ENCODE peak calls at places on chromosomes 2 and 18, in nine cellular contexts. I is A549; B is GM12865; J is upper lobe of right lung; Q is lower leg skin; G is stomach; M is adrenal gland; R is CD8-positive, alpha-beta T cell; T is dorsolateral prefrontal cortex. D is an unnamed sample.

GRCh38 chr2:63438171-63438570 is 150.1 kb downstream of the WDPCP start:
- DNase-seq in J (no peak), T (no peak), R (no peak), Q (no peak), G (no peak), M (no peak), B (no peak), I (no peak), D (no peak)

GRCh38 chr2:83827618-83828017 is 631.5 kb downstream of the SUCLG1 start:
- DNase-seq in B (no peak), Q (no peak), G (no peak), R (no peak), I (no peak), T (no peak), J (no peak), M (no peak), D (no peak)

GRCh38 chr2:62931536-62931935 is 119.1 kb upstream of the OTX1 start:
- DNase-seq in B (no peak), J (no peak), T (no peak), Q (no peak), G (no peak), I (no peak), R (no peak), M (no peak), D (no peak)

GRCh38 chr18:56200381-56200831 is 438.0 kb downstream of the TXNL1 start:
- DNase-seq in I (no peak), Q (no peak), M (no peak), T (no peak), J (no peak), B (no peak), G (no peak), R (no peak), D (no peak)

GRCh38 chr18:26271917-26272549 is 45.8 kb downstream of the TAF4B start:
- DNase-seq in T (no peak), M (no peak), Q (no peak), G (no peak), J (no peak), B (no peak), R (no peak), I (no peak), D (no peak)

GRCh38 chr2:105732096-105732495 is 12.6 kb upstream of the NCK2 start:
- DNase-seq in Q (no peak), B (no peak), M (no peak), T (no peak), I (no peak), R (no peak), J (no peak), G (no peak), D (no peak)

GRCh38 chr2:69827796-69828540 is 1.5 kb upstream of the GMCL1 start:
- DNase-seq in T (no peak), B (no peak), J (no peak), R (no peak), G (no peak), I (no peak), Q (peak), M (no peak), D (no peak)

GRCh38 chr2:210899131-210899530 is 342.7 kb downstream of the CPS1 start:
- DNase-seq in R (no peak), B (no peak), T (no peak), G (no peak), I (no peak), J (no peak), M (no peak), Q (no peak), D (no peak)

GRCh38 chr2:85189606-85190270 is 56.5 kb downstream of the TCF7L1 start:
- DNase-seq in J (no peak), G (no peak), B (no peak), Q (no peak), M (no peak), I (no peak), T (peak), R (no peak), D (no peak)

GRCh38 chr2:28979041-28979440 is 2.1 kb upstream of the TOGARAM2 start:
- DNase-seq in Q (no peak), B (no peak), T (no peak), I (no peak), G (no peak), M (no peak), J (no peak), R (no peak), D (no peak)

GRCh38 chr18:8762968-8763367 is 57.6 kb downstream of the MTCL1 start:
- DNase-seq in T (no peak), B (no peak), G (no peak), J (no peak), I (no peak), M (no peak), R (no peak), Q (no peak), D (no peak)

GRCh38 chr2:54724560-54725342 is 1.3 kb downstream of the EML6 start:
- DNase-seq in Q (no peak), R (peak), I (peak), T (peak), M (peak), B (peak), G (peak), J (peak), D (peak)

GRCh38 chr2:119846021-119846420 is 86.3 kb downstream of the PTPN4 start:
- DNase-seq in T (no peak), I (no peak), G (no peak), J (no peak), M (no peak), Q (no peak), R (no peak), B (no peak), D (no peak)

GRCh38 chr2:7394195-7394594 is 477.0 kb downstream of the RNF144A start:
- DNase-seq in B (no peak), I (no peak), R (no peak), T (no peak), M (no peak), J (no peak), Q (no peak), G (no peak), D (no peak)

GRCh38 chr2:31271851-31272267 is 37.9 kb downstream of the EHD3 start:
- DNase-seq in R (no peak), G (no peak), T (no peak), B (no peak), I (no peak), M (no peak), Q (no peak), J (no peak), D (no peak)

GRCh38 chr18:31420032-31420431 is 27.5 kb upstream of the DSG3 start:
- DNase-seq in M (no peak), Q (no peak), J (no peak), R (no peak), I (no peak), T (no peak), B (no peak), G (no peak), D (no peak)

GRCh38 chr2:162221064-162221463 is 22.2 kb downstream of the FAP start:
- DNase-seq in G (peak), R (peak), M (peak), Q (peak), I (peak), B (peak), T (peak), J (peak), D (peak)

GRCh38 chr2:233449921-233450853 is 95.9 kb downstream of the DGKD start:
- DNase-seq in G (no peak), B (no peak), T (no peak), Q (no peak), M (no peak), R (no peak), I (no peak), J (peak), D (no peak)

GRCh38 chr18:22378672-22379282 is 38.9 kb downstream of the CTAGE1 start:
- DNase-seq in R (peak), B (peak), J (no peak), M (peak), T (no peak), G (peak), I (peak), Q (no peak), D (no peak)

DNA sequence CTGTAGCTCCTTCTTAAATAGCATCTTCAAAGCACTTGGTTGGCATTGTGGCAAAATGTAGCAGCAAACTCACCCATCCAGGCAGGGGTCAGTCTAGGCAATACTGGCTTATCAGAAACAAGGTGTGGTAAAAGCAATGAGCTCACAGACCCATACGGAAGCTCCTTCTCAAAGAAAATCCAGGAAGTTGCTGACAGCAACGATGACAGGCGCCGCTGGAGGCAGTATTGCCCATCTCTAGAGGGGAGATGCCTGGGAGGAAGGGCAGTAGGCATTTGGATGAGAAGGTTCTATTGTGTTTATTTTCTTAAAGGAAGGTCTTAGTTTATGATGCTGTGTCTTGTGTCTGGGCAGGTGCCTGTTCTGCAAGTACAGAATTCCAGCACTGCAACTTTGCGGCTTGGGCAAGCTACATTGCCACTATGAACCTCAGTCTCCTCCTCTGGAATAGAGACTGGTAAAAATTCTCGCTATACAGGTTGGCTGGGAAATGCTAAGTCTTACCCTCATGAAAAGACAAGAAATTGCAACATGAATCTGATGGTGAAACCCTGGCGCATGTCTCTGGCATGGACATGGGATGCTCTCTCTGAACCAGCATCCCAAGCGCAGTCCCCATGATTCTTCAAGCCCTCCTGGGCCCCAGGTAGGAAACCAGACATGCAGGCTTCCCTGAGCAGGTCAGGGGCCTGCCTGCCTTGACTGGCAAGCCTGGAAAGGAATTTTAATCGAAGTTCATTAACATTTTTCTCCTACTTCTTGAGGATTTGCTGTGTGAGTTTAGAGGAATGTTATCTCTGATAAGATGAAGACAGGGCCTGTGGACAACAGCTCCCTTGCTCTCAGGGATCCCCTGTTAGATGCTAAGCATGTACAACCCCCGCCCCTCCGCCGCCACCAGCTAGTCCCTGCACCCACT is 156.0 kb downstream of the TFCP2L1 start:
- DNase-seq in R (no peak), J (peak), B (peak), Q (no peak), T (no peak), I (peak), G (peak), M (peak), D (peak)
- TF ChIP-seq CTCF in R (no peak), J (peak), B (peak), Q (no peak), T (peak), I (peak), G (peak), M (peak), D (peak)

GRCh38 chr18:11392974-11393373 is 216.4 kb upstream of the SLC35G4 start:
- DNase-seq in B (no peak), R (no peak), G (no peak), Q (no peak), T (no peak), J (no peak), I (no peak), M (no peak), D (no peak)

GRCh38 chr18:11392292-11392691 is 217.1 kb upstream of the SLC35G4 start:
- DNase-seq in T (no peak), B (no peak), G (no peak), R (no peak), M (no peak), J (no peak), Q (no peak), I (no peak), D (no peak)

GRCh38 chr18:11389281-11389680 is 220.1 kb upstream of the SLC35G4 start:
- DNase-seq in M (no peak), B (no peak), R (no peak), T (no peak), J (no peak), Q (no peak), G (no peak), I (no peak), D (no peak)

GRCh38 chr18:11391636-11392035 is 217.8 kb upstream of the SLC35G4 start:
- DNase-seq in J (no peak), T (no peak), I (no peak), R (no peak), M (no peak), Q (no peak), B (no peak), G (no peak), D (no peak)

GRCh38 chr18:11387880-11388279 is 221.5 kb upstream of the SLC35G4 start:
- DNase-seq in G (peak), Q (peak), I (peak), B (peak), M (peak), T (no peak), J (no peak), R (no peak), D (peak)
- TF ChIP-seq CTCF in G (no peak), Q (no peak), I (no peak), B (peak), M (peak), T (peak), J (peak), R (no peak), D (peak)

GRCh38 chr18:36665952-36666351 is 162.8 kb downstream of the TPGS2 start:
- DNase-seq in T (no peak), I (no peak), B (no peak), M (no peak), Q (no peak), J (no peak), R (no peak), G (no peak), D (no peak)

GRCh38 chr18:36663312-36663711 is 165.5 kb downstream of the TPGS2 start:
- DNase-seq in G (no peak), Q (no peak), B (no peak), R (no peak), I (no peak), M (no peak), J (no peak), T (no peak), D (no peak)

GRCh38 chr18:36658611-36659010 is 170.2 kb downstream of the TPGS2 start:
- DNase-seq in T (no peak), M (no peak), G (no peak), B (no peak), J (no peak), R (no peak), Q (no peak), I (no peak), D (no peak)

GRCh38 chr18:36660311-36660710 is 168.5 kb downstream of the TPGS2 start:
- DNase-seq in B (no peak), M (no peak), J (no peak), G (no peak), Q (peak), I (no peak), T (no peak), R (no peak), D (no peak)

GRCh38 chr18:36662000-36662399 is 166.8 kb downstream of the TPGS2 start:
- DNase-seq in G (no peak), B (peak), T (no peak), M (no peak), I (no peak), J (no peak), Q (no peak), R (no peak), D (no peak)
- TF ChIP-seq CTCF in G (no peak), B (peak), T (no peak), M (peak), I (no peak), J (no peak), Q (no peak), R (no peak), D (peak)

DNA sequence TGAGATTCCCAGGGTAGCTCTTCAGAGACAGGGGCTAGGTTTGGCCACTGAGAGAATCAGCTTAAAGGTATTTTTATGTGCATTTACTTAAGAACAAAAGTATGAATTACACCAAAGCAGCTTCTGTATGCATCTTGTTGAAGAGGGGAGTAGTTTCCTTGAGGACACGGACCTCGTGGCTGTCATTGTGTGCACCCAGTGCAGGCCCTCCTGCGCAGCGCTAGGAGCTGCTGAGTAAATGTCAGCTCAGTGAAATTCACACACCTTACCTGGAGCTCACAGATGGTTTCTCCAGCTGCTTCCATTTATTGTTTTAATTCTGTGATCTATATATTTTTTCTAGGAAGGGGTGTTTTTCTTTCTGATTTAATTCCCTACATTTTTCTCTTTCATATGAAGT is 54.5 kb downstream of the TRAPPC12 start:
- DNase-seq in B (no peak), T (no peak), R (no peak), G (no peak), M (no peak), Q (no peak), J (no peak), I (no peak), D (no peak)
- TF ChIP-seq CTCF in B (no peak), T (no peak), R (no peak), G (no peak), M (no peak), Q (no peak), J (no peak), I (no peak), D (no peak)

GRCh38 chr2:207318071-207318683 is 152.4 kb upstream of the KLF7 start:
- DNase-seq in G (no peak), I (no peak), T (no peak), M (no peak), B (no peak), Q (no peak), J (no peak), R (no peak), D (no peak)

GRCh38 chr2:207319321-207319720 is 153.6 kb upstream of the KLF7 start:
- DNase-seq in T (no peak), G (no peak), R (no peak), Q (no peak), M (no peak), J (no peak), B (no peak), I (no peak), D (no peak)

GRCh38 chr2:207317358-207317984 is 151.7 kb upstream of the KLF7 start:
- DNase-seq in J (no peak), G (no peak), I (no peak), R (no peak), Q (no peak), M (no peak), B (no peak), T (no peak), D (no peak)

GRCh38 chr2:207321504-207321903 is 155.8 kb upstream of the KLF7 start:
- DNase-seq in R (no peak), I (no peak), T (no peak), M (no peak), G (no peak), B (no peak), J (no peak), Q (no peak), D (no peak)

GRCh38 chr2:207320381-207321159 is 154.8 kb upstream of the KLF7 start:
- DNase-seq in R (no peak), G (no peak), B (no peak), Q (no peak), I (no peak), T (no peak), M (no peak), J (no peak), D (no peak)
- TF ChIP-seq CTCF in R (no peak), G (no peak), B (no peak), Q (no peak), I (no peak), T (no peak), M (no peak), J (no peak), D (no peak)

GRCh38 chr2:111903516-111903915 is 5.1 kb downstream of the MERTK start:
- DNase-seq in M (no peak), I (no peak), R (no peak), Q (no peak), G (no peak), J (no peak), T (no peak), B (no peak), D (no peak)

GRCh38 chr2:111898703-111899514 is 502 bp downstream of the MERTK start:
- DNase-seq in M (no peak), Q (no peak), R (peak), B (no peak), G (peak), I (no peak), T (no peak), J (no peak), D (peak)

GRCh38 chr2:111897924-111898702 is at the start of gene MERTK:
- DNase-seq in I (peak), T (peak), J (peak), M (peak), G (peak), B (peak), R (peak), Q (peak), D (peak)

GRCh38 chr2:111903930-111904439 is 5.6 kb downstream of the MERTK start:
- DNase-seq in B (no peak), T (no peak), Q (no peak), I (no peak), G (no peak), M (no peak), R (no peak), J (no peak), D (no peak)

GRCh38 chr2:111900859-111901258 is 2.5 kb downstream of the MERTK start:
- DNase-seq in I (peak), R (no peak), J (no peak), B (no peak), G (peak), T (no peak), M (peak), Q (no peak), D (no peak)
- TF ChIP-seq CTCF in I (peak), R (no peak), J (peak), B (no peak), G (peak), T (peak), M (peak), Q (no peak), D (peak)

DNA sequence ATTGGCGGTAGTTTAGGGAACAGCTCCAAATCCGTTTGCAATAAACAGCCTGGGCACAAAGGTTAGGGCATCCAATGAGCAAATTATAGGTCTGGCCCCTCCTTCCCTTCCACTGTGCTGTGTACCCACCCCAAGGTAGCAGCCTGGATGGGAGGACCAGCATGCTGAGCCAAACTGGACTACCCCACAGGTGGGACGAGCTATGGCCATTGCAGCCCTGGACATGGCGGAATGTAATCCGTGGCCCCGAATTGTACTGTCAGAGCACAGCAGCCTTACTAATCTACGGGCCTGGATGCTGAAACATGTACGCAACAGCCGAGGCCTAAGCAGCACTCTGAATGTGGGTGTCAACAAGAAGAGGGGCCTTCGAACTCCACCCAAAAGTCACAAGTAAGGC is 6.7 kb downstream of the AGBL5 start:
- DNase-seq in T (no peak), B (no peak), R (no peak), J (no peak), G (no peak), I (no peak), M (no peak), Q (no peak), D (no peak)
- TF ChIP-seq CTCF in T (no peak), B (no peak), R (no peak), J (no peak), G (no peak), I (no peak), M (no peak), Q (no peak), D (no peak)

DNA sequence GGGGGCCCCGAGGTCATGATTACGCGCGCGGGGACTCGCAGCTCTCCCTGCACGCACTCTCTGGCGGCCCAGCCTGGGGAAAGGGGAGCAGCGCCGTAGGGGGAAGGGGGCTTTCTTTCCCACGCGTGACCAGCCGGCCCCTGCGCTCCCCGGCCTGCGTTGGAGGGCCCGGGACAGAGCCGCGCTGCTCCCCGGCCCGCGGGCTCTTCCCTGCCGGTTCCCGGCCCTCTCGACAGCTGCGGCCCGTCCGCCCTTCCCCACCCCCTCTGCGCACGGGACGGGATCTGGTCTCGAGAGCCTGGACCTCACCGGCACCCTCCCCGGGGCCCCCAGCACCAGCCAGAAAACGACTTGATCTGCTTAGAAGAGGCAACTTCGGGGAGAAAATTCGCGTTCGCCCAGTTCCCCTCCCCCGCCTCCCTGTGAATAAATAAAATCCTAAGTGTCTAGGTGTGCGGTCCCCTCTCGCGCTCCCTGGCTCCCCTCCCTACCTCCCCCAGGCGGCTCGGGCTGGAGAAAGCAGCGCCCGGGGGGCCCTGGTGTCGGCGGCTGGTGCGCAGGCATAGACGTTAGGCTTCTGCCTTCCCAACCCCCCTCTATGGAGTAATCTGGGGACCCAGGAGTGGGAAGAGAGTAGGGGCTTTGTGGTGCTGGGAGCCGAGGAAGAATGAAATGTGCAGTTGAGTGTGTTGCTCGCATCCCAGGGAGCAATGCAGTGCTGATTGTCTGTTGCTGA is 793 bp upstream of the FIGN start:
- DNase-seq in T (peak), R (no peak), G (no peak), B (no peak), J (peak), Q (no peak), I (peak), M (peak), D (peak)
- TF ChIP-seq CTCF in T (no peak), R (no peak), G (peak), B (no peak), J (peak), Q (no peak), I (no peak), M (peak), D (no peak)

GRCh38 chr2:50872543-50872942 is 159.4 kb downstream of the NRXN1 start:
- DNase-seq in I (no peak), Q (no peak), T (no peak), J (no peak), M (no peak), R (no peak), B (no peak), G (no peak), D (no peak)
- TF ChIP-seq CTCF in I (no peak), Q (no peak), T (no peak), J (no peak), M (no peak), R (no peak), B (no peak), G (no peak), D (no peak)

D was measured in GM13977.